ENCODE peak calls at places on chromosomes 2 and 18, in seven cellular contexts. X is hypothalamus, O is GM03348, B is HuH-7.5, L is NB4, E is NCI-H1694, Z is activated T-cell treated with anti-CD3 and anti-CD28 coated beads for 48 hours. M is an unnamed sample.

GRCh38 chr2:150853258-150853657 is 365.8 kb upstream of the RND3 start:
- DNase-seq in X (no peak), E (no peak), L (no peak), Z (no peak), B (no peak), O (no peak), M (no peak)

GRCh38 chr2:100126172-100126571 is 16.2 kb downstream of the AFF3 start:
- DNase-seq in L (no peak), Z (no peak), B (no peak), X (no peak), O (no peak), E (no peak), M (no peak)

GRCh38 chr2:175036582-175037018 is 31.4 kb upstream of the CHN1 start:
- DNase-seq in Z (no peak), L (peak; percentile 53), E (no peak), B (no peak), X (no peak), O (peak; percentile 46), M (no peak)

GRCh38 chr2:214103199-214104001 is 307.5 kb upstream of the VWC2L start:
- DNase-seq in O (no peak), X (no peak), L (no peak), B (no peak), Z (no peak), E (no peak), M (no peak)

GRCh38 chr2:26300234-26300641 is 45.7 kb upstream of the SELENOI start:
- DNase-seq in L (peak; percentile 31), O (peak; percentile 19), Z (no peak), X (no peak), E (no peak), B (no peak), M (peak; percentile 66)

GRCh38 chr2:84971799-84972790 is 1.1 kb downstream of the KCMF1 start:
- DNase-seq in O (peak; percentile 64), Z (peak; percentile 60), X (peak; percentile 44), E (no peak), L (peak; percentile 82), B (peak; percentile 65), M (peak; percentile 32)

GRCh38 chr2:2524340-2524941 is 193.4 kb upstream of the MYT1L start:
- DNase-seq in L (no peak), E (no peak), B (no peak), X (no peak), Z (no peak), O (no peak), M (no peak)

GRCh38 chr2:152781210-152781609 is 62.8 kb downstream of the ARL6IP6 start:
- DNase-seq in X (no peak), O (no peak), E (peak; percentile 77), Z (no peak), L (no peak), B (no peak), M (no peak)

GRCh38 chr18:31041346-31042067 is 1.0 kb downstream of the DSC3 start:
- DNase-seq in Z (no peak), E (no peak), O (peak; percentile 9), L (no peak), X (no peak), B (no peak), M (no peak)

GRCh38 chr18:3448845-3449701 is 899 bp upstream of the TGIF1 start:
- DNase-seq in L (peak; percentile 98), Z (peak; percentile 74), E (peak; percentile 17), O (peak; percentile 87), X (peak; percentile 59), B (peak; percentile 62), M (peak; percentile 96)

GRCh38 chr2:224248944-224249371 is 152.9 kb downstream of the FAM124B start:
- DNase-seq in X (no peak), B (no peak), L (no peak), E (no peak), O (no peak), Z (no peak), M (no peak)

GRCh38 chr18:35062408-35062807 is 21.2 kb downstream of the MAPRE2 start:
- DNase-seq in E (no peak), Z (no peak), O (no peak), X (no peak), L (no peak), B (no peak), M (no peak)

GRCh38 chr2:11701831-11702301 is 31.9 kb upstream of the NTSR2 start:
- DNase-seq in L (peak; percentile 82), X (no peak), O (no peak), Z (no peak), B (no peak), E (no peak), M (peak; percentile 37)

GRCh38 chr2:237198144-237198900 is 112.6 kb downstream of the COPS8 start:
- DNase-seq in O (no peak), B (no peak), E (no peak), L (no peak), X (no peak), Z (no peak), M (no peak)

GRCh38 chr2:203018181-203018580 is 3.5 kb downstream of the NBEAL1 start:
- DNase-seq in E (no peak), L (peak; percentile 20), Z (no peak), B (no peak), O (no peak), X (no peak), M (no peak)

GRCh38 chr18:5582054-5582453 is 38.3 kb upstream of the EPB41L3 start:
- DNase-seq in X (no peak), E (no peak), B (no peak), L (no peak), O (peak; percentile 63), Z (no peak), M (no peak)

GRCh38 chr18:26792661-26793060 is 72.8 kb downstream of the AQP4 start:
- DNase-seq in L (no peak), O (no peak), B (no peak), X (no peak), E (no peak), Z (no peak), M (no peak)

GRCh38 chr2:37389984-37390765 is 45.7 kb downstream of the QPCT start:
- DNase-seq in B (peak; percentile 7), L (peak; percentile 86), O (peak; percentile 71), Z (peak; percentile 43), E (peak; percentile 10), X (no peak), M (no peak)

GRCh38 chr18:76491801-76492668 is 3.0 kb downstream of the ZNF516 start:
- DNase-seq in Z (peak; percentile 27), X (no peak), E (no peak), O (peak; percentile 34), B (peak; percentile 31), L (peak; percentile 65), M (no peak)